ENCODE peak calls at places on chromosomes 7 and 10, in four cellular contexts. One of them, this sample, is unnamed.

GRCh38 chr10:126459032-126459831 is 71.0 kb upstream of the ADAM12 start:
- DNase-seq in H1: peak; percentile 20
- DNase-seq in GM12878: no peak
- DNase-seq in K562: no peak
- DNase-seq in this sample: no peak

GRCh38 chr10:45201271-45201670 is 114.1 kb downstream of the OR13A1 start:
- DNase-seq in H1: no peak
- DNase-seq in GM12878: no peak
- DNase-seq in K562: no peak
- DNase-seq in this sample: no peak

GRCh38 chr10:28180654-28181053 is 122.2 kb downstream of the MPP7 start:
- DNase-seq in H1: no peak
- DNase-seq in GM12878: no peak
- DNase-seq in K562: no peak
- DNase-seq in this sample: peak; percentile 69

GRCh38 chr7:94643771-94644545 is 12.0 kb downstream of the SGCE start:
- DNase-seq in H1: no peak
- DNase-seq in GM12878: no peak
- DNase-seq in K562: no peak
- DNase-seq in this sample: no peak

GRCh38 chr7:45980181-45980905 is 59.3 kb upstream of the IGFBP3 start:
- DNase-seq in H1: no peak
- DNase-seq in GM12878: no peak
- DNase-seq in K562: no peak
- DNase-seq in this sample: no peak

GRCh38 chr7:711967-712600 is 14.4 kb upstream of the DNAAF5 start:
- DNase-seq in H1: no peak
- DNase-seq in GM12878: no peak
- DNase-seq in K562: no peak
- DNase-seq in this sample: no peak

GRCh38 chr10:2850202-2850601 is 217.1 kb upstream of the PFKP start:
- DNase-seq in H1: no peak
- DNase-seq in GM12878: no peak
- DNase-seq in K562: no peak
- DNase-seq in this sample: no peak

GRCh38 chr10:131858583-131859340 is 42.0 kb upstream of the PPP2R2D start:
- DNase-seq in H1: peak; percentile 47
- DNase-seq in GM12878: no peak
- DNase-seq in K562: no peak
- DNase-seq in this sample: no peak

GRCh38 chr7:111796671-111797070 is 234.4 kb upstream of the IMMP2L start:
- DNase-seq in H1: peak; percentile 55
- DNase-seq in GM12878: no peak
- DNase-seq in K562: no peak
- DNase-seq in this sample: peak; percentile 27

GRCh38 chr10:97921581-97922377 is 72.1 kb downstream of the GOLGA7B start:
- DNase-seq in H1: no peak
- DNase-seq in GM12878: no peak
- DNase-seq in K562: no peak
- DNase-seq in this sample: no peak

GRCh38 chr10:24568042-24568441 is 155.6 kb downstream of the ARHGAP21 start:
- DNase-seq in H1: no peak
- DNase-seq in GM12878: no peak
- DNase-seq in K562: peak; percentile 46
- DNase-seq in this sample: no peak

GRCh38 chr10:118922972-118923371 is 106.5 kb upstream of the NANOS1 start:
- DNase-seq in H1: no peak
- DNase-seq in GM12878: no peak
- DNase-seq in K562: no peak
- DNase-seq in this sample: no peak

GRCh38 chr10:132448248-132448731 is 51.3 kb downstream of the PWWP2B start:
- DNase-seq in H1: no peak
- DNase-seq in GM12878: peak; percentile 30
- DNase-seq in K562: peak; percentile 88
- DNase-seq in this sample: peak; percentile 54

GRCh38 chr7:140873473-140873872 is 51.3 kb downstream of the BRAF start:
- DNase-seq in H1: no peak
- DNase-seq in GM12878: no peak
- DNase-seq in K562: no peak
- DNase-seq in this sample: no peak

GRCh38 chr10:15719062-15719898 is 442 bp downstream of the ITGA8 start:
- DNase-seq in H1: peak; percentile 72
- DNase-seq in GM12878: no peak
- DNase-seq in K562: no peak
- DNase-seq in this sample: no peak

GRCh38 chr10:61100882-61101281 is 156.9 kb upstream of the RHOBTB1 start:
- DNase-seq in H1: no peak
- DNase-seq in GM12878: no peak
- DNase-seq in K562: no peak
- DNase-seq in this sample: no peak

GRCh38 chr7:81676105-81676811 is 93.6 kb downstream of the HGF start:
- DNase-seq in H1: no peak
- DNase-seq in GM12878: no peak
- DNase-seq in K562: no peak
- DNase-seq in this sample: no peak

GRCh38 chr7:81680120-81680519 is 89.7 kb downstream of the HGF start:
- DNase-seq in H1: no peak
- DNase-seq in GM12878: no peak
- DNase-seq in K562: no peak
- DNase-seq in this sample: no peak

GRCh38 chr7:81672872-81673271 is 97.0 kb downstream of the HGF start:
- DNase-seq in H1: no peak
- DNase-seq in GM12878: no peak
- DNase-seq in K562: no peak
- DNase-seq in this sample: no peak

GRCh38 chr7:81676813-81677212 is 93.0 kb downstream of the HGF start:
- DNase-seq in H1: no peak
- DNase-seq in GM12878: no peak
- DNase-seq in K562: no peak
- DNase-seq in this sample: no peak
- TF ChIP-seq SP1 in H1: no peak
- TF ChIP-seq SP1 in GM12878: no peak
- TF ChIP-seq SP1 in K562: no peak
- TF ChIP-seq SP1 in this sample: no peak

DNA sequence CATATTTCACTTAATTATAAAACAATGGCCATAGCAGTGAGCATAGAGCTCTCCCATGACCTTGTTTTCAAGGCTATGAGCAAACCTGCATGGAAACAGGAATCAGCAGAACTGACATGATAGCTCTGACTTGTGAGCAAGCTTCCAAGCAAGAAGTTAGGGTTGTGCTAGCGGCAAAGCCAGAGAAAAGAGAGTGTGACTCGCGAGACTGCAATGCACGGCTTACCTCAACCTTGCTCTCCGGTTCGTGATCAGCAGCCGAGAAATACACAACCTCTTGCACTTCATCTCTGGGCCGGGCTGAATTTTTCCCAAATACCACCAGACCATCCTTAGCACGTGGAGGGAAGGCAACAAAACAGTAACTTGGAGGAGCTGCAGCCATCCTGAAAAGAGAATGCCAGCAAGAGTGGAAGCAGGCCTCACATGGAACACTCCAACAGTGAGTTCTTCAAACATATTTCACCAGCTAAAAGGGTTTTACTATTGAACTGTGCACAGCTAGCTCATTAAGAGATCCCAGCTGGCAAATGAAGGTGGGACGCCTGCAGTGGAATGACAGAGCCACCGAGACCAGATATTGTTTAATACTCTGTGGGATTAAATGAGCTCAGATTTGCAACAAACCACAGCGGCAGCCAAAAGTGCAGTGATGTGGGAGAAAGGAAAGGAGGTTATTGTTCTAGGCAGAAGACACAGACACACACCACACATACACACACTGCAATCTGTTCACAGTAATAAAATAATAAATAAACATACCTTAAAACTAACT is 20.7 kb downstream of the SCRN1 start:
- DNase-seq in H1: no peak
- DNase-seq in GM12878: no peak
- DNase-seq in K562: no peak
- DNase-seq in this sample: no peak
- TF ChIP-seq EGR1 in H1: no peak
- TF ChIP-seq EGR1 in GM12878: no peak
- TF ChIP-seq EGR1 in K562: no peak
- TF ChIP-seq EGR1 in this sample: no peak

GRCh38 chr7:27107391-27107900 is 5.0 kb upstream of the HOXA2 start:
- DNase-seq in H1: no peak
- DNase-seq in GM12878: no peak
- DNase-seq in K562: no peak
- DNase-seq in this sample: no peak
- H3K4me3 ChIP-seq in H1: no peak overlapping the region
- H3K4me3 ChIP-seq in GM12878: no peak overlapping the region
- H3K4me3 ChIP-seq in K562: no peak overlapping the region
- H3K4me3 ChIP-seq in this sample: no peak overlapping the region

GRCh38 chr7:31126976-31127375 is 74.9 kb downstream of the ADCYAP1R1 start:
- DNase-seq in H1: no peak
- DNase-seq in GM12878: no peak
- DNase-seq in K562: no peak
- DNase-seq in this sample: no peak
- TF ChIP-seq SP1 in H1: no peak
- TF ChIP-seq SP1 in GM12878: no peak
- TF ChIP-seq SP1 in K562: no peak
- TF ChIP-seq SP1 in this sample: no peak

GRCh38 chr10:84423729-84424128 is 95.3 kb downstream of the CCSER2 start:
- DNase-seq in H1: no peak
- DNase-seq in GM12878: no peak
- DNase-seq in K562: no peak
- DNase-seq in this sample: no peak

GRCh38 chr10:84429926-84430520 is 101.6 kb downstream of the CCSER2 start:
- DNase-seq in H1: peak; percentile 87
- DNase-seq in GM12878: peak; percentile 31
- DNase-seq in K562: peak; percentile 61
- DNase-seq in this sample: peak; percentile 61

GRCh38 chr10:84427903-84428650 is 99.7 kb downstream of the CCSER2 start:
- DNase-seq in H1: no peak
- DNase-seq in GM12878: no peak
- DNase-seq in K562: no peak
- DNase-seq in this sample: no peak

GRCh38 chr10:84428711-84429110 is 100.3 kb downstream of the CCSER2 start:
- DNase-seq in H1: no peak
- DNase-seq in GM12878: no peak
- DNase-seq in K562: no peak
- DNase-seq in this sample: no peak

GRCh38 chr10:84424731-84425165 is 96.4 kb downstream of the CCSER2 start:
- DNase-seq in H1: no peak
- DNase-seq in GM12878: peak; percentile 2
- DNase-seq in K562: no peak
- DNase-seq in this sample: peak; percentile 36
- TF ChIP-seq EGR1 in H1: no peak
- TF ChIP-seq EGR1 in GM12878: no peak
- TF ChIP-seq EGR1 in K562: no peak
- TF ChIP-seq EGR1 in this sample: no peak

DNA sequence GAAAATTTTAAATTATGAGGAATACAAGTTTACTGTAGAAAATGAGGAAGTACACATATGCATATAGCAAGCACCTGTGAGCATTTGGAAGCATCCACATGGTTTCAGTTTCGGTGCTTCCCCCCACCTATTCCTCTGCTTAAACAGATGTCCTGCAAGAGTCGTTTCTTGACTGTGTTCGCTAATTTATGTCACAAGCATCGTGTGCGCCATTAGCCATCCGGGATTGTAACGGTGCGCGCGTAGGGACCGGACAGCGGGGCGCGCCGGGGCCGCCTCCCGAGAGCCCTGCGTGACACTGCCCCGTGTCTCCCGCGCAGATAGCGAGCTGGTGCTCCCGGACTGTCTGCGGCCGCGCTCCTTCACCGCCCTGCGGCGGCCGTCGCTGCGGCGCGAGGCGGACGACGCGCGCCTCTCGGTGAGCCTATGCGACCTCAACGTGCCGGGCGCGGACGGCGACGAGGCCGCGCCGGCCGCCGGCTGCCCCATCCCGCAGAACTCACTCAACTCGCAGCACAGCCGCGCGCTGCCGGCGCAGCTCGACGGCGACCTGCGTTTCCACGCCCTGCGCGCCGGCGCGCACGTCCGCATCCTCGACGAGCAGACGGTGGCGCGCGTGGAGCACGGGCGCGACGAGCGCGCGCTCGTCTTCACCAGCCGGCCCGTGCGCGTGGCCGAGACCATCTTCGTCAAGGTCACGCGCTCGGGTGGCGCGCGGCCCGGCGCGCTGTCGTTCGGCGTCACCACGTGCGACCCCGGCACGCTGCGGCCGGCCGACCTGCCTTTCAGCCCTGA is 90.9 kb downstream of the NEURL1 start:
- DNase-seq in H1: no peak
- DNase-seq in GM12878: no peak
- DNase-seq in K562: no peak
- DNase-seq in this sample: no peak
- H3K4me3 ChIP-seq in H1: no peak overlapping the region
- H3K4me3 ChIP-seq in GM12878: peak overlapping the region; percentile 55
- H3K4me3 ChIP-seq in K562: no peak overlapping the region
- H3K4me3 ChIP-seq in this sample: no peak overlapping the region

GRCh38 chr7:124651136-124651535 is 114.5 kb downstream of the GPR37 start:
- DNase-seq in H1: no peak
- DNase-seq in GM12878: no peak
- DNase-seq in K562: no peak
- DNase-seq in this sample: no peak

GRCh38 chr7:124652237-124652636 is 113.4 kb downstream of the GPR37 start:
- DNase-seq in H1: no peak
- DNase-seq in GM12878: no peak
- DNase-seq in K562: no peak
- DNase-seq in this sample: no peak

DNA sequence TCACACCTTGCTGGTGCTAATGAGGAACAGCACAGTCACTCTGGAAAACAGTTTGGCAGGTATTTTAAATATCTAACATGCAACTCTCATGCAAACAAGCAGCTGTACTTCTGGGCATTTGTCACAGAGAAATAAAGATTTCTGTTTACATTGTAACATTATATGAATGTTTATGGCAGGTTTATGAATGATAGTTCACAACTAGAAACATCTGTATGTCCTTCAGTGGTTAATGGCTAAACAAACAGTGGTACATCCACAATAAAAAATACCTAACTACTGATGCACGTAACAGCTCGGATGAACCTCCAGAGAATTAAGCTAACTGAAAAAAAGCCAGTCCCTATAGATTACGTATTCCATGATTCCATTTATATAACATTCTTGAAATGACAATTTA is 109.6 kb downstream of the GPR37 start:
- DNase-seq in H1: no peak
- DNase-seq in GM12878: no peak
- DNase-seq in K562: no peak
- DNase-seq in this sample: no peak
- TF ChIP-seq SP1 in H1: no peak
- TF ChIP-seq SP1 in GM12878: no peak
- TF ChIP-seq SP1 in K562: no peak
- TF ChIP-seq SP1 in this sample: no peak